ENCODE peak calls at places on chromosomes 5 and 9, in nine cellular contexts. B is right lobe of liver, Z is GM12878, J is uterus, V is stomach, C is PC-9, Q is mesendoderm, O is tibial artery, S is IMR-90. G is an unnamed sample. For H3K4me1, the result is how much of the 10 kb centered on the place peaks cover.

GRCh38 chr5:115579747-115580173 is 22.5 kb downstream of the TICAM2 start:
- DNase-seq in B (no peak), Z (peak), J (no peak), V (no peak), C (no peak), Q (no peak), O (no peak), S (no peak), G (no peak)

GRCh38 chr5:172939045-172939444 is 20.2 kb upstream of the RPL26L1 start:
- DNase-seq in B (no peak), Z (no peak), J (no peak), V (no peak), C (peak), Q (peak), O (no peak), S (peak), G (no peak)

GRCh38 chr9:124685217-124685616 is 85.9 kb downstream of the NR6A1 start:
- DNase-seq in B (peak), Z (no peak), J (no peak), V (no peak), C (no peak), Q (no peak), O (no peak), S (no peak), G (no peak)

GRCh38 chr9:18566125-18566524 is 92.2 kb downstream of the ADAMTSL1 start:
- DNase-seq in B (no peak), Z (no peak), J (no peak), V (no peak), C (no peak), Q (no peak), O (no peak), S (peak), G (no peak)

GRCh38 chr9:107751522-107752235 is 262.1 kb upstream of the KLF4 start:
- DNase-seq in B (peak), Z (peak), J (no peak), V (peak), C (peak), Q (peak), O (peak), S (peak), G (peak)

GRCh38 chr5:123549256-123549904 is 37.4 kb downstream of the CSNK1G3 start:
- DNase-seq in B (no peak), Z (peak), J (no peak), V (no peak), C (no peak), Q (no peak), O (no peak), S (no peak), G (no peak)

GRCh38 chr5:110087829-110088228 is 398.1 kb downstream of the MAN2A1 start:
- DNase-seq in B (peak), Z (no peak), J (no peak), V (no peak), C (no peak), Q (no peak), O (no peak), S (no peak), G (no peak)

GRCh38 chr5:27784317-27784716 is 745.9 kb upstream of the CDH9 start:
- DNase-seq in B (no peak), Z (no peak), J (no peak), V (no peak), C (no peak), Q (no peak), O (no peak), S (no peak), G (no peak)

GRCh38 chr5:113070901-113071300 is 94.3 kb downstream of the DCP2 start:
- DNase-seq in B (no peak), Z (no peak), J (no peak), V (no peak), C (no peak), Q (no peak), O (no peak), S (no peak), G (no peak)

DNA sequence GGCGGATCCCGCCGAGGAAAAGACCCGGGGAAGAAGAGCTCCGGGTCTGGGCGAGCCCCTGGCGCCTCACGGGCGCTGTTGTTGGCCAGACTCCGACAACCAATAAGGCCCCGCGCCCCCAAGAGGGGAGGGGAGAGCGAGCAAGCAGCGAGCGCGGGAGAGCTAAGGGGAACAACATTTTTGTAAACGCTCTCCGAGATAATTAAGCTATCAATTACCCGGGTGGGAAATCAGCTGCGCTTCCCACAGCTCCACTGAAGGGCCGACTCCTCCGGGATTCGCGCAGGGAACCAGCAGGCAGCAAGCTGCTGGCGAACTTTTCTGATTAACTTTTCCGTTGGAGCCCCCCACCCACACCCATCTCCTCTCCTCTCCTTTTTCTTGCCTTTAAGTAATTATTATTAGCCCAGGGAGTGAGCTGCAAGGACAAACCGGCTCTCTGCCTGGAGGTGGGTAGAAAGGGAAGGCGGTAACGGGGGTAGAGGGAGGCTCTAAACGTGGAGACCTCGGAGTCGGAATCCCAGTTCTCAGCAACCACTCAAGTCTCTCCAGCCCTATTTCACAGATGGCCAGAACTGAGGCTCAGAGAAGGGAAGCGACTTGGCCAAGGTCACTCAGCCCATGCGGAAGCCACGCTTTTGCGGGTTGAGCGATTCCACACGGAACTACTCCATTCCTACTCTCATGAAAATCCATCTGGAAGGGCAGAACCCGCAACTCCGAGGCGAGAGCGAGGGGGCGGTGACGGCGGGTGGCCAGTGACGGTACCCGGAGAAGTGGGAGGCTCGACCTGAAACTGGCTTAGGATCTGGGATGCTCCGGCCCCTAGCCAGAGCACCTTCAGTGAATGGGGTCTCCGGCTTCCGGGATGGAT is 1.3 kb downstream of the ASTN2 start:
- DNase-seq in B (no peak), Z (no peak), J (no peak), V (no peak), C (no peak), Q (peak), O (peak), S (no peak), G (no peak)
- H3K27ac ChIP-seq in B (no peak), Z (no peak), J (no peak), V (no peak), C (no peak), Q (no peak), O (no peak), S (no peak), G (no peak)

GRCh38 chr9:22037954-22038690 is 29.0 kb upstream of the CDKN2B start:
- DNase-seq in B (no peak), Z (no peak), J (no peak), V (no peak), C (no peak), Q (no peak), O (no peak), S (peak), G (no peak)

GRCh38 chr9:22036866-22037626 is 27.9 kb upstream of the CDKN2B start:
- DNase-seq in B (no peak), Z (no peak), J (no peak), V (no peak), C (peak), Q (no peak), O (no peak), S (peak), G (no peak)

GRCh38 chr9:22041329-22041728 is 32.2 kb upstream of the CDKN2B start:
- DNase-seq in B (no peak), Z (no peak), J (no peak), V (no peak), C (no peak), Q (no peak), O (no peak), S (no peak), G (no peak)

GRCh38 chr9:22040760-22041159 is 31.7 kb upstream of the CDKN2B start:
- DNase-seq in B (no peak), Z (no peak), J (no peak), V (no peak), C (no peak), Q (no peak), O (no peak), S (peak), G (no peak)

DNA sequence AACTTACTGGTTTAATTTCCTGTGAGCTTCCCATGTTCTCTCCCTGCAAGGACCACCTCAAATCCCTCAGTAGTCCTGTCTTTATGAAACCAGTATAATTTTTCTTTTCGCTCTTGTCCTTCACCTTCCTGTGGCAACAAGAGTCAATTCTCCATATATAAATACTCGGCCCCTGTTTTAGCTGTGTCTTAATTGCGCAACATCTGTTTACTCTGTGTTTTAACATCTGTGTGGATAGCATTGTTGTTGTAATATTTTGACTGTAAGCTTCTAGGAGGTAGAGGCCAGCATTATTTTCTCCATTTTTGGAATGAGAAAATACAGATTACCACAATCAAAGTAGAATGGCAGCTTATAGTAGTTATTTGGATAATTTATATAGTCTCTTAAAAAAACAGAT is 30.2 kb upstream of the CDKN2B start:
- DNase-seq in B (no peak), Z (no peak), J (no peak), V (no peak), C (no peak), Q (no peak), O (no peak), S (no peak), G (no peak)
- H3K4me1 ChIP-seq in B (under half), Z (under half), J (under half), V (under half), C (half or more), Q (under half), O (under half), S (under half), G (under half)

DNA sequence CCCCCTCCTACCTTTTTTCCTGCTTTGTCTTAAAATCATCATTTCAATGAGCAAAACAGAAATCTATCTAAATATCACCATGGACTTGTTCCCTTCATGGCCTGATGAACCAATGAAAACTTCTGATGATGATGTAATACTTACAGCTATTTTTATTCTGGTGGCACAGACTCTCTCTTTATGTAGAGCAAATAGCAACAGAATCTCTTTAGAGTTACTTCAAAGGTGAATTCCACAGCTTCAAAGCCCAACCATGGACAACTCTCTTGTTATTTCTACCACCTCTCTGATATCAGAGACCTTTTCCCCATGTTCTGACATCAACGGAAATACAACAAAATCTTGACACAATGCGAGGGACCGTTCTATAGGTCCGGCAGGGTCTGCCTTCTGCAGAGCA is 70.1 kb downstream of the RETREG1 start:
- DNase-seq in B (no peak), Z (no peak), J (no peak), V (no peak), C (no peak), Q (no peak), O (no peak), S (no peak), G (no peak)
- H3K27ac ChIP-seq in B (no peak), Z (no peak), J (no peak), V (peak), C (no peak), Q (no peak), O (no peak), S (no peak), G (no peak)

GRCh38 chr9:89442016-89442415 is 55.9 kb downstream of the SEMA4D start:
- DNase-seq in B (no peak), Z (no peak), J (no peak), V (no peak), C (no peak), Q (no peak), O (no peak), S (no peak), G (no peak)

GRCh38 chr9:89442981-89443817 is 54.7 kb downstream of the SEMA4D start:
- DNase-seq in B (no peak), Z (no peak), J (no peak), V (no peak), C (peak), Q (no peak), O (no peak), S (peak), G (no peak)

GRCh38 chr9:89441655-89441970 is 56.3 kb downstream of the SEMA4D start:
- DNase-seq in B (no peak), Z (no peak), J (no peak), V (no peak), C (no peak), Q (no peak), O (no peak), S (no peak), G (no peak)

GRCh38 chr9:89440951-89441654 is 56.8 kb downstream of the SEMA4D start:
- DNase-seq in B (no peak), Z (no peak), J (no peak), V (peak), C (peak), Q (no peak), O (no peak), S (no peak), G (no peak)

DNA sequence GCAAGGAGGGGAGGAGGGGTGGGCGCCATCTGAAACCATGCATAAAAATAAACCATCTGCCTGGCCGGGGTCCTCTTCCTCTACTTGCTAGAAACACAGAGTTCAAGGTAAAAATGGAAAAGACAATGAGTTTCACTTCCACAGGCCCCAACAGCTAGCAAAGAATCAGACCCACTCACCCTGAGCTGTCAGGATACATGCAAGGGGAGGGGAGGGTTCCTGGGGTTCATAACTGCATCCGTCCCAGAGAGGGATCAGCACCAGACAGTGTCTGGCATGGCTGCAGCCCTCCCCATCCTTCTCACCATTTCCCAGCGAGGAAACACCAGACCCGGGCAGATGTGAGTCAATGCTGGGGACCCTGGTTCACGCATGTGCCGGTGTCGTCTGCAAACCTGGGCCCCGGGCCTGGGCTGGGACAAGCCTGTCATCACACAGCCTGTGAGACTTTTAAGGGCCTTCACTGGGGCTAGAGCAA is 55.4 kb downstream of the SEMA4D start:
- DNase-seq in B (no peak), Z (no peak), J (no peak), V (no peak), C (no peak), Q (no peak), O (no peak), S (no peak), G (no peak)
- H3K4me1 ChIP-seq in B (under half), Z (half or more), J (under half), V (half or more), C (under half), Q (under half), O (under half), S (under half), G (half or more)

GRCh38 chr9:121764371-121764730 is 112.9 kb downstream of the DAB2IP start:
- DNase-seq in B (no peak), Z (no peak), J (no peak), V (no peak), C (no peak), Q (no peak), O (no peak), S (no peak), G (no peak)

GRCh38 chr9:121763561-121764370 is 112.3 kb downstream of the DAB2IP start:
- DNase-seq in B (no peak), Z (no peak), J (no peak), V (no peak), C (peak), Q (no peak), O (no peak), S (no peak), G (no peak)

GRCh38 chr9:121767176-121767769 is 115.8 kb downstream of the DAB2IP start:
- DNase-seq in B (no peak), Z (no peak), J (no peak), V (no peak), C (no peak), Q (no peak), O (no peak), S (peak), G (no peak)

GRCh38 chr9:121766081-121766683 is 114.7 kb downstream of the DAB2IP start:
- DNase-seq in B (no peak), Z (no peak), J (no peak), V (no peak), C (no peak), Q (no peak), O (no peak), S (no peak), G (no peak)

DNA sequence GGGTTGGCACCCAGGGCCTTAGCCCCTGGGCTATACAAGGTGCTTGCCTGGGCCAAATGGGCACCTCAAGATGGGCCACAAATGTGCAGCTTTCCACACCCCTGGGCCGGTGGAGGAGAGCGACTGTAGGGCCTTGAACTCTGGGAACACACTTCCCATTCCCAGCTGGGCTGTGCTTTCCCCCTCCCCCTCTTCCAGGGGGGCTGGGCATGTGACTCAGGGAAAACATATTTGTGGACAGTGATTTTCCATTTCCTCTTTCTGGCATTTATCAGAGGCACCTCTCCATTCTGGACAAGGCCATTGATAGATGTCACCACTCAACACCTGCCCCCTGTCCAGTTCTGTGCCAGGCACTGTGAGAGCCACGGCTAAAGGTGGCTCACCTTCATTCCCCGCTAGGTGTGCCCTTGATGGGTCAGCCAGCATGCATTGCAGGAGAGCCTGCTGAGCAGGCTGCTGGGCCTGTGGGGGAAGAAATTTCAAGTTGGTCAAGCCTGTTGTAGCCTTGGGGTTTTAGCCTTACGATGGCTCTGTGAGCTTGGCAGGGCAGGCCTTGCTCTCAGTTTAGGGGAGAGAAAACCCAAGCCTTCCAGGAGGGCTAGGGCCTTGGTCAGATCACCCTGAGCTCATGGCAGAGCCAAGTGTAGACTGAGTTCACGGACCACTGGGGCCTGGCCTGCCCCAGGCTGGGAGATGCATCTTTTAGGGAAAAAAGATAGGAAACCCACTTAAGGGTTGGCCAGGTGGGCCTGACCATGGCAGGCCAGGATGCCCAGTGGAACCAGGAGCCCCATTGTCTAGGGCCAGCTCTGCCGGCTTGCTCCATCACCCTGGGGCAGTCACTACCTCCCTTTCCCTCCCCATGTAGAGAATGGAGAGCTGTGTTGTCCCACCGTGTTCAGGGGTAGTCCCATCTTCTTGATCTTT is 113.9 kb downstream of the DAB2IP start:
- DNase-seq in B (no peak), Z (no peak), J (peak), V (peak), C (peak), Q (no peak), O (peak), S (peak), G (no peak)
- H3K27ac ChIP-seq in B (no peak), Z (no peak), J (peak), V (peak), C (peak), Q (no peak), O (peak), S (peak), G (no peak)

DNA sequence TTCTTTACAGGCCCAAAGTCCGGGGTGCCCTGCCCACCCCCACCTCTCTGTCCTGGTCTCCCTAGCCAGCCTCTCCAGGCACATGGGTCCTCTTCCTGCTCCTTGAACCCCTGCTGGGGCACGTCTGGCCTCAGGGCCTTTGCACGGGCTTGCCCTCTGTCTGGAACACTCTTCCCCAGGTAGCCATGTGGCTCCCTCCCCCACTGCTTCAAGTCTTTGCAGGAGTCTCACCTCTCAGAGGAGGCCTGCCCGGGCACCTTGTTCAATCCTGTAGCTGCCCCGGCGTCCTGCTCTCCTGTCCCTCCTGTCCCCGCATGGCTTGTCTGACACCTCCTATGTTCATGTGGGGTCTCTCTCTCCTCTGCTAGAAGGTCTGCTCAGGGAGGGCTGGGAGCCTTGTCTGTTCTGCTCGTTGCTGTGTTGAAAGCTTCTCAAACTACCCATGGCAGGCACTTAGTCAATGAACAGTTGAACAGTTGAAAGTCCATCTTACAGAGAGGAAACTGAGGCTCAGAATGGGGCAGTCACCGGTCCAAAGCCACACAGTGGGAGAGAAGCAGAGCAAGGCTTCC is 241.4 kb downstream of the PBX3 start:
- DNase-seq in B (peak), Z (no peak), J (no peak), V (no peak), C (no peak), Q (no peak), O (peak), S (no peak), G (peak)
- H3K4me1 ChIP-seq in B (under half), Z (under half), J (under half), V (under half), C (under half), Q (under half), O (under half), S (under half), G (under half)